ENCODE peak calls at places on chromosome 20, in seven cellular contexts. A is H1, K is upper lobe of left lung, R is stomach, Q is GM23338, D is transverse colon, G is HL-60. Y is an unnamed sample.

GRCh38 chr20:19913927-19914614 is 103.1 kb upstream of the NAA20 start:
- DNase-seq in Q (no peak), G (no peak), K (no peak), A (no peak), R (no peak), D (no peak), Y (no peak)

GRCh38 chr20:63429992-63430391 is 42.5 kb downstream of the KCNQ2 start:
- DNase-seq in A (no peak), R (no peak), Q (no peak), G (no peak), D (no peak), K (no peak), Y (no peak)

GRCh38 chr20:10540636-10541493 is 105.8 kb downstream of the SLX4IP start:
- DNase-seq in K (no peak), G (peak), D (no peak), R (no peak), A (no peak), Q (no peak), Y (no peak)

GRCh38 chr20:63095718-63096654 is 89.2 kb upstream of the BHLHE23 start:
- DNase-seq in G (no peak), D (peak), A (no peak), Q (no peak), K (peak), R (peak), Y (no peak)

GRCh38 chr20:11582073-11582472 is 335.6 kb upstream of the BTBD3 start:
- DNase-seq in A (no peak), R (no peak), Q (no peak), K (no peak), G (no peak), D (no peak), Y (no peak)

GRCh38 chr20:44601801-44602204 is 19.4 kb downstream of the PKIG start:
- DNase-seq in K (no peak), Q (no peak), D (peak), R (no peak), G (no peak), A (no peak), Y (no peak)

GRCh38 chr20:32965581-32966373 is 38.5 kb downstream of the SUN5 start:
- DNase-seq in Q (no peak), R (peak), A (no peak), K (no peak), D (no peak), G (no peak), Y (no peak)

GRCh38 chr20:32582659-32583580 is 2.2 kb downstream of the NOL4L start:
- DNase-seq in K (no peak), A (no peak), R (no peak), G (peak), D (peak), Q (peak), Y (no peak)

GRCh38 chr20:34922654-34923381 is 32.8 kb downstream of the GSS start:
- DNase-seq in Q (no peak), K (peak), R (peak), D (no peak), G (no peak), A (no peak), Y (no peak)

GRCh38 chr20:38343107-38343797 is 3.0 kb upstream of the LBP start:
- DNase-seq in D (peak), K (no peak), Q (no peak), A (no peak), G (no peak), R (peak), Y (no peak)

GRCh38 chr20:4490595-4491280 is 231.0 kb upstream of the PRND start:
- DNase-seq in Q (no peak), R (no peak), D (no peak), K (no peak), A (no peak), G (no peak), Y (no peak)

GRCh38 chr20:59322101-59322500 is 21.7 kb downstream of the EDN3 start:
- DNase-seq in K (no peak), D (no peak), A (no peak), R (no peak), G (no peak), Q (no peak), Y (no peak)

GRCh38 chr20:56360133-56360898 is 1.5 kb downstream of the FAM210B start:
- DNase-seq in A (no peak), K (peak), G (no peak), R (no peak), D (no peak), Q (no peak), Y (no peak)

GRCh38 chr20:24998631-24999445 is 6.3 kb upstream of the APMAP start:
- DNase-seq in G (no peak), Q (no peak), D (peak), R (no peak), A (no peak), K (peak), Y (no peak)

GRCh38 chr20:24999568-24999967 is 7.0 kb upstream of the APMAP start:
- DNase-seq in Q (no peak), G (no peak), A (no peak), R (no peak), K (peak), D (peak), Y (no peak)

GRCh38 chr20:24998121-24998520 is 5.6 kb upstream of the APMAP start:
- DNase-seq in D (no peak), K (no peak), G (no peak), Q (no peak), R (no peak), A (no peak), Y (no peak)

GRCh38 chr20:25003002-25003401 is 10.5 kb upstream of the APMAP start:
- DNase-seq in K (no peak), R (no peak), D (no peak), A (no peak), Q (no peak), G (no peak), Y (no peak)

GRCh38 chr20:25000268-25000801 is 7.8 kb upstream of the APMAP start:
- DNase-seq in G (no peak), A (no peak), K (peak), R (peak), Q (no peak), D (peak), Y (no peak)
- TF ChIP-seq CTCF in G (no peak), A (no peak), K (no peak), R (no peak), Q (no peak), D (no peak), Y (no peak)

GRCh38 chr20:51134405-51134804 is 111.5 kb upstream of the KCNG1 start:
- DNase-seq in R (no peak), Q (no peak), A (no peak), K (no peak), G (no peak), D (no peak), Y (no peak)
- H3K4me3 ChIP-seq in R (no peak), Q (no peak), A (no peak), K (no peak), G (no peak), D (no peak), Y (no peak)

GRCh38 chr20:50821994-50822393 is 27.1 kb downstream of the BCAS4 start:
- DNase-seq in Q (no peak), R (no peak), K (no peak), G (no peak), D (no peak), A (no peak), Y (no peak)
- TF ChIP-seq POLR2AphosphoS5 in Q (no peak), R (no peak), K (no peak), G (no peak), D (no peak), A (no peak), Y (no peak)

GRCh38 chr20:17624070-17624469 is 54.2 kb downstream of the DSTN start:
- DNase-seq in G (no peak), A (no peak), R (no peak), Q (no peak), K (no peak), D (no peak), Y (no peak)

GRCh38 chr20:17621229-17621968 is 51.5 kb downstream of the DSTN start:
- DNase-seq in D (peak), Q (no peak), G (no peak), A (no peak), K (peak), R (peak), Y (no peak)

GRCh38 chr20:17622086-17622850 is 52.4 kb downstream of the DSTN start:
- DNase-seq in A (no peak), G (no peak), D (peak), K (peak), Q (no peak), R (peak), Y (no peak)

GRCh38 chr20:17624551-17625245 is 54.8 kb downstream of the DSTN start:
- DNase-seq in K (no peak), R (no peak), A (no peak), D (no peak), G (no peak), Q (no peak), Y (no peak)

GRCh38 chr20:17622851-17623508 is 53.1 kb downstream of the DSTN start:
- DNase-seq in K (peak), G (no peak), D (no peak), A (no peak), R (no peak), Q (no peak), Y (no peak)
- TF ChIP-seq CTCF in K (no peak), G (no peak), D (no peak), A (no peak), R (no peak), Q (no peak), Y (no peak)